ENCODE peak calls at places on chromosome 1, in four cellular contexts. P is left ventricle myocardium inferior, E is Peyer's patch, K is OCI-LY7. X is an unnamed sample.

GRCh38 chr1:38071530-38072266 is 25.1 kb upstream of the POU3F1 start:
- DNase-seq in P (no peak), E (no peak), K (peak; percentile 28), X (no peak)

GRCh38 chr1:236207121-236207520 is 64.8 kb downstream of the GPR137B start:
- DNase-seq in P (no peak), E (no peak), K (no peak), X (no peak)

GRCh38 chr1:209742409-209743144 is 13.3 kb upstream of the TRAF3IP3 start:
- DNase-seq in P (no peak), E (no peak), K (peak; percentile 11), X (no peak)

GRCh38 chr1:90488451-90488850 is 228.7 kb downstream of the BARHL2 start:
- DNase-seq in P (no peak), E (no peak), K (no peak), X (no peak)

GRCh38 chr1:29291756-29292155 is 55.4 kb downstream of the PTPRU start:
- DNase-seq in P (no peak), E (no peak), K (no peak), X (no peak)

GRCh38 chr1:24409535-24409934 is 4.0 kb downstream of the STPG1 start:
- DNase-seq in P (no peak), E (peak; percentile 61), K (no peak), X (no peak)

GRCh38 chr1:202105571-202106339 is 17.0 kb upstream of the GPR37L1 start:
- DNase-seq in P (no peak), E (peak; percentile 91), K (no peak), X (no peak)

GRCh38 chr1:180311011-180311730 is 81.1 kb downstream of the LHX4 start:
- DNase-seq in P (no peak), E (no peak), K (no peak), X (no peak)

GRCh38 chr1:187839873-187840272 is 1011.1 kb downstream of the PLA2G4A start:
- DNase-seq in P (no peak), E (no peak), K (no peak), X (no peak)

GRCh38 chr1:64231153-64231552 is 27.7 kb downstream of the UBE2U start:
- DNase-seq in P (no peak), E (no peak), K (no peak), X (no peak)

GRCh38 chr1:190904091-190904695 is 426.5 kb upstream of the BRINP3 start:
- DNase-seq in P (no peak), E (no peak), K (no peak), X (no peak)

GRCh38 chr1:240888039-240888786 is 276.3 kb upstream of the GREM2 start:
- DNase-seq in P (no peak), E (peak; percentile 64), K (peak; percentile 64), X (no peak)

DNA sequence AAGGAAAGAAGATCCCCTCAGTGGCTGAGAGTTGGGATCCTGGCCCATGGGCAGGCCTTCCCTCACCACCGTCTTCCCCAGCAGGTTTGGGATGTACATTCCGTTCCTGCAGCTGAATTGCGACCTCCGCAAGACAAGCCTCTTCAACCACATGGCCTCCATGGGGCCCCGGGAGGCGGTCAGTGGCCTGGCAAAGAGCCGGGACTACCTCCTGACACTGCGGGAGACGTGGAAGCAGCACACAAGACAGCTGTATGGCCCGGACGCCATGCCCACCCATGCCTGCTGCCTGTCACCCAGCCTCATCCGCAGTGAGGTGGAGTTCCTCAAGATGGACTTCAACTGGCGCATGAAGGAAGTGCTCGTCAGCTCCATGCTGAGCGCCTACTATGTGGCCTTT is 16.3 kb upstream of the KPNA6 start:
- DNase-seq in P (no peak), E (no peak), K (no peak), X (no peak)
- H3K36me3 ChIP-seq in P (peaks cover 60% of the 10 kb centered on the region), E (peaks cover 64% of the 10 kb centered on the region), K (peaks cover 69% of the 10 kb centered on the region), X (no peaks in the 10 kb centered on the region)

GRCh38 chr1:40857737-40858136 is 4.4 kb downstream of the CITED4 start:
- DNase-seq in P (no peak), E (no peak), K (no peak), X (no peak)
- H3K27ac ChIP-seq in P (no peak overlapping the region), E (no peak overlapping the region), K (no peak overlapping the region), X (no peak overlapping the region)

GRCh38 chr1:58683519-58683918 is 16.3 kb downstream of the MYSM1 start:
- DNase-seq in P (no peak), E (no peak), K (no peak), X (no peak)

DNA sequence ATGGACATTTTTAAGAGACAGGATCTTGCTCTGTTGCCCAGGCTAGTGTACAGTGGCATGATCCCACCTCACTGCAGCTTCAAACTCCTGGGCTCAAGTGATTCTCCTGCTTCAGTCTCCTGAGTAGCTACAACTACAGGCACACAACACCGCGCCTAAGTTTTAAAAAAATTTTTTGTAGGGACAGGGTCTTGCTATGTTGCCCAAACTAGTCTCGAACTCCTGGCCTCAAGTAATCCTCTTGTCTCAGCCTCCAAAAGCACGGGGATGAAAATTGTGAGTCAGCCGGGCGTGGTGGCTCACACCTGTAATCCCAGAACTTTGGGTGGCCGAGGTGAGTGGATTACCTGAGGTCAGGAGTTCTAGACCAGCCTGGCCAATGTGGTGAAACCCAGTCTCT is 20.4 kb downstream of the MYSM1 start:
- DNase-seq in P (no peak), E (no peak), K (no peak), X (no peak)
- H3K36me3 ChIP-seq in P (peaks cover 83% of the 10 kb centered on the region), E (peaks cover 74% of the 10 kb centered on the region), K (peaks cover 92% of the 10 kb centered on the region), X (peaks cover 38% of the 10 kb centered on the region)

GRCh38 chr1:110455151-110455550 is 4.2 kb downstream of the PROK1 start:
- DNase-seq in P (no peak), E (no peak), K (no peak), X (no peak)
- H3K27ac ChIP-seq in P (no peak overlapping the region), E (no peak overlapping the region), K (no peak overlapping the region), X (no peak overlapping the region)

GRCh38 chr1:19122668-19123067 is 87.4 kb downstream of the UBR4 start:
- DNase-seq in P (peak; percentile 24), E (peak; percentile 86), K (no peak), X (no peak)
- H3K36me3 ChIP-seq in P (peaks cover 100% of the 10 kb centered on the region), E (peaks cover 94% of the 10 kb centered on the region), K (peaks cover 99% of the 10 kb centered on the region), X (peaks cover 98% of the 10 kb centered on the region)

GRCh38 chr1:119048624-119049404 is 60.7 kb upstream of the TBX15 start:
- DNase-seq in P (no peak), E (no peak), K (no peak), X (no peak)

GRCh38 chr1:119040906-119041305 is 52.8 kb upstream of the TBX15 start:
- DNase-seq in P (no peak), E (peak; percentile 56), K (no peak), X (no peak)

GRCh38 chr1:119047040-119047438 is 58.9 kb upstream of the TBX15 start:
- DNase-seq in P (no peak), E (no peak), K (no peak), X (no peak)

GRCh38 chr1:119045091-119045746 is 57.1 kb upstream of the TBX15 start:
- DNase-seq in P (no peak), E (no peak), K (no peak), X (no peak)

GRCh38 chr1:119046429-119047039 is 58.4 kb upstream of the TBX15 start:
- DNase-seq in P (no peak), E (no peak), K (no peak), X (no peak)
- H3K27ac ChIP-seq in P (peak overlapping the region; percentile 47), E (no peak overlapping the region), K (no peak overlapping the region), X (no peak overlapping the region)

DNA sequence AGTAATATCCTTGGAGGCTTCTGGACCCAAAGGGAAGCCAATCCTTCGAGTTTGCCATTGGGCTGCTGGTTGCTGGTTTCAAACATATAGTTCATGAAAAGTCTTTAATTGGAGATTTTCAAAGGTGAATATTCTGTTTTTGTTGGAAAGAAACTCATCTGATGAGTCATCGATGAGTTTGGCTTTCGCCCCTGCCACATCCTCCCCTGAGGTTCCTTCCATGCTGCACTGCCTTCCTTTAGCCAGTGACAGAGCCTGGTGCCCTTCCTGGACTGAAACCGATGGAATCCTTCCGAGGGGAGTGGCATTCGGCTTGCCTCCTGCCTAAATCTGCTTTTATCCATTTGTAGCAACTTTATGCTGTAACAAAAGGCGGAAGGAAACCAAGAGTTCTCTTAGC is 550.0 kb downstream of the KIF26B start:
- DNase-seq in P (no peak), E (no peak), K (no peak), X (no peak)
- H3K36me3 ChIP-seq in P (no peaks in the 10 kb centered on the region), E (no peaks in the 10 kb centered on the region), K (no peaks in the 10 kb centered on the region), X (no peaks in the 10 kb centered on the region)

DNA sequence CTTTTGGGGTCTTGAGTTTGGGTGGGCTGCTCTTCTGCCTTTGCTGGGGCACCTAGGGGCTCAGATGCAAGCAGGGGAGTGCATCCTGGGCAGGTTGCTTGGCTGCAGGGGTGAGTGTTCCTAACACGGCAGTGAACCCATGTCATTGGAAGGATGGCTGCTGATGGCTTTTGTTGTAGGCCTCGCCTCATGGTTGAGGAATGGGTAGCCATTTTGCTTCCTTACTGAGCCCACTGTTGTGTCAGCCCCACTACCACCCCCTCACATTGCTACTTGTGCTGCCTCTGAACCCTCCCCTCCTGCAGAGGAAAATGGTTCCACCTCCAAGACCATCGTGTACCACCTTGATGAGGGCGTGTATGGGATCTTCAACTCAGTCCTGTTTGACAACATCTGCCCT is 16.8 kb downstream of the AZIN2 start:
- DNase-seq in P (no peak), E (no peak), K (no peak), X (no peak)
- H3K27ac ChIP-seq in P (no peak overlapping the region), E (no peak overlapping the region), K (no peak overlapping the region), X (no peak overlapping the region)

DNA sequence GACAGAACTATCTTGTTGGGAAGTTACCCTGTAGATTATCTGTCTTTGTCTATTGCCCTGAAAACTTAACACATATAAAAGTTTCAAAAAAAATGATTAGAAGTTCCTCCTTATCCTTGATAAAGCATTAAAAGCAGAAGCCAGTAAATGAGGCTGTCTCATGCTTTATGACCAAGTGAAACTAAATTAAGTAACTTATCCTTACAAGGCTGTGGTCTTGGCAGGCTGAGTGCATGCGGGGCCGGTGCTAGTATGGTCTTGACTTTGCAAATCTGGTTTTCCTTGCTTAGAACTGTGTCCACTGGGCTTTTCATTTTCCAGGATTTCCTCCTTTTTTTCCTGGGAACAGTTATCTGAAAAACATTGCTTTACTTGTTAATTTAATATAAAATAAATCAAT is 43.1 kb downstream of the PCNX2 start:
- DNase-seq in P (no peak), E (no peak), K (no peak), X (no peak)
- H3K36me3 ChIP-seq in P (no peaks in the 10 kb centered on the region), E (no peaks in the 10 kb centered on the region), K (peaks cover 46% of the 10 kb centered on the region), X (no peaks in the 10 kb centered on the region)

X was measured in naive thymus-derived CD4-positive, alpha-beta T cell.